ENCODE peak calls at places on chromosomes 12 and 14, in six cellular contexts. Q is sigmoid colon, D is prostate gland, U is HCT116, J is transverse colon, B is stomach. L is an unnamed sample. For H3K9me3, the result is how much of the 10 kb centered on the place peaks cover.

GRCh38 chr14:29926701-29927595 is 699 bp downstream of the PRKD1 start:
- DNase-seq in D (peak), U (no peak), J (peak), B (peak), Q (peak), L (no peak)

GRCh38 chr12:2970744-2971143 is 11.5 kb downstream of the TEAD4 start:
- DNase-seq in D (no peak), U (no peak), B (no peak), J (no peak), Q (no peak), L (no peak)

GRCh38 chr14:29156096-29156495 is 389.5 kb downstream of the FOXG1 start:
- DNase-seq in D (no peak), Q (no peak), U (no peak), B (no peak), J (no peak), L (no peak)

GRCh38 chr14:28635387-28635786 is 131.2 kb upstream of the FOXG1 start:
- DNase-seq in U (peak), Q (no peak), J (no peak), B (no peak), D (no peak), L (peak)

GRCh38 chr14:89787525-89787924 is 167.0 kb downstream of the EFCAB11 start:
- DNase-seq in J (no peak), B (no peak), U (no peak), D (no peak), Q (no peak), L (no peak)

GRCh38 chr12:132718644-132719043 is 8.0 kb downstream of the PGAM5 start:
- DNase-seq in Q (no peak), J (no peak), D (no peak), U (no peak), B (no peak), L (no peak)

GRCh38 chr12:103913100-103913499 is 17.1 kb upstream of the HSP90B1 start:
- DNase-seq in J (no peak), B (no peak), D (no peak), Q (no peak), U (no peak), L (no peak)

GRCh38 chr14:78243187-78243586 is 73.0 kb downstream of the NRXN3 start:
- DNase-seq in D (no peak), Q (no peak), J (no peak), U (no peak), B (no peak), L (no peak)

GRCh38 chr12:79689041-79689476 is 1.7 kb downstream of the PAWR start:
- DNase-seq in U (no peak), Q (no peak), D (no peak), J (no peak), B (no peak), L (no peak)

GRCh38 chr14:96497087-96497486 is 5.1 kb upstream of the PAPOLA start:
- DNase-seq in D (no peak), U (no peak), Q (no peak), J (no peak), B (no peak), L (no peak)

GRCh38 chr12:69284131-69284530 is 44.8 kb downstream of the CPSF6 start:
- DNase-seq in D (peak), B (peak), J (peak), Q (peak), U (peak), L (no peak)

GRCh38 chr12:47768323-47768811 is 4.7 kb upstream of the SLC48A1 start:
- DNase-seq in D (no peak), J (no peak), U (no peak), Q (no peak), B (no peak), L (no peak)

DNA sequence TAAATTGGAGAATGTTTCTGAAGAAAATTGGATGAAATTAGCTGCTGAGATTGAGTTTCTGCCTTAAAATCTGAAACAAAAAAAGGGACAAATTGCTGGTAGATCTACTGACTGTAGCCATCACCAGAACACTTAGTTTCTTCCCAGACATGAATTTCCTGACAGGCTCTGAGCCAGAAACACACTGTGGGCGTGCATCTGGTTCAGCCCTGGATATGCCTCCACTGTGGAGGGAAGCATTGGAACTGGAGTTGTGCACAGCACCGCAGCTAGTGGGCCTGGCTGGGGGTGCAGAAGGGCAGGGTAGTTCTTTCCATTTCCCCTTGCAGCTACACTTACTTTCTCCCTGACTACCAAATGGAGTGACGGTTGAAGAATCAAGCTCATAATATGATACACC is 31.2 kb downstream of the CREBL2 start:
- DNase-seq in Q (no peak), D (no peak), B (no peak), U (no peak), J (no peak), L (no peak)
- TF ChIP-seq POLR2AphosphoS5 in Q (no peak), D (no peak), B (no peak), U (no peak), J (no peak), L (no peak)

DNA sequence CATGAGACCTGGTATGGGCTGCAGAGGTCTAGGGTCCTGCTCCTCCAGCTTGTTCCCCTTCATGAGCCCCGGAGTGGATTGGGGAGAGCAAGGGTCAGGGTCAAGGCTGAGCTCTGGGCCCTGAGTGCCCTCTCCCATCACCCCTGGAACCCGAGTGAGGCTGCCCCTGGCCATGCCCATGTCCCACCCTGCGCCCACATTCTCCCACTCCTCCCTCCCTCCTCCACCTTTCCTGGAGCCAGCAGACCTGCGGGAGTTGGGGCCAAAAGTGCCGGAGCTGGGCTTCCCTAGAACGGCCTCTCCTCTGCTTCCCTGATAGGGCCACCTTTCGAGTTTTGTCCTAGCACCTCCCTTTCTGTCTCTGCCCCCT is 597 bp downstream of the SCNN1A start:
- DNase-seq in D (no peak), U (no peak), Q (no peak), J (peak), B (no peak), L (no peak)
- H3K4me3 ChIP-seq in D (peak), U (peak), Q (no peak), J (peak), B (peak), L (no peak)

GRCh38 chr12:50916292-50916691 is 36.1 kb upstream of the HIGD1C start:
- DNase-seq in Q (no peak), B (no peak), U (peak), D (no peak), J (no peak), L (no peak)
- H3K9me3 ChIP-seq in Q (under half), B (under half), U (under half), D (under half), J (under half), L (under half)

DNA sequence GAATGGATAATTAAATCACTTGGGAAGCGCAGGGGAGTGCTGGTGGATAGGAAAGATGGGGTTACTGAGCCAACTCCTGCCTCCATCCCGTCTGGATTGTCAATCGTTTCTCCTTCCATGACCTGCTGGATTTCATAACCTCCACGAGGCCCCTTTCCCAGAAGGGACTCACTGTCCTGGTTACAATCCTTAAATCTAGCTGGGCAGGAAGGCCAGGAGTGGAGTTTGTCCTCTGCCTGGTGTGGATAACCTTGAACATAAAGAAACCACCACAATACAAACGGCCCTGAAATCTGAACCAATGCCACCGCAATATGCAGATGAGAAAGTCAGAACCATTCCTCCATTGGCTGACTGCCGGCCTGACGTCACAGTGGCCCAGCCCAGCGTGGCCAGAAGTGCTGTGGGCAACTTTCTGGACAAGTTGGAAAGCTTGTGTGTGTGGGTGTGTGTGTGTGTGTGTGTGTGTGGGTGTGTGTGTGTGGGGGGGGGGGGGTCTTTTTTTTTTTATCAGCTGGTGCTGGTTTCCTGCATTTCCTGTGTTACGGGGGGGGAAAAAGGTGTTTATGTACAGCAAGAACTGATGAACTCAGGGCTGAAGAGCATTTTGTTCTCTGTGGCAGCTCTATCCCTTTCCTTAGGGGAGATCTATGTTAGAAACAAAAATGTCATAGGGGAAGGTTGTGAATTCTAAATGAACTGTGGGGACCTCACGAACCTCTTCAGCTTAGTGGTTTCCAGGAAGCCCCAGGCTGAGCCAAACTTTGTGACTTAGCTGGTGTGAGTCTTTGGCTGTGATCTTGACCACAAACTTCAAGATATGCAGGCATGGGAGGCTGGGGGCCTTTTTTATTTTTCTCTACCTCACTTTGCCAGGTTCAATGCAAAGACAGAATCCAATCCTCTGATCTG is 81.6 kb upstream of the MED13L start:
- DNase-seq in B (peak), U (peak), D (peak), Q (peak), J (peak), L (no peak)
- TF ChIP-seq POLR2AphosphoS5 in B (peak), U (no peak), D (peak), Q (peak), J (no peak), L (peak)

DNA sequence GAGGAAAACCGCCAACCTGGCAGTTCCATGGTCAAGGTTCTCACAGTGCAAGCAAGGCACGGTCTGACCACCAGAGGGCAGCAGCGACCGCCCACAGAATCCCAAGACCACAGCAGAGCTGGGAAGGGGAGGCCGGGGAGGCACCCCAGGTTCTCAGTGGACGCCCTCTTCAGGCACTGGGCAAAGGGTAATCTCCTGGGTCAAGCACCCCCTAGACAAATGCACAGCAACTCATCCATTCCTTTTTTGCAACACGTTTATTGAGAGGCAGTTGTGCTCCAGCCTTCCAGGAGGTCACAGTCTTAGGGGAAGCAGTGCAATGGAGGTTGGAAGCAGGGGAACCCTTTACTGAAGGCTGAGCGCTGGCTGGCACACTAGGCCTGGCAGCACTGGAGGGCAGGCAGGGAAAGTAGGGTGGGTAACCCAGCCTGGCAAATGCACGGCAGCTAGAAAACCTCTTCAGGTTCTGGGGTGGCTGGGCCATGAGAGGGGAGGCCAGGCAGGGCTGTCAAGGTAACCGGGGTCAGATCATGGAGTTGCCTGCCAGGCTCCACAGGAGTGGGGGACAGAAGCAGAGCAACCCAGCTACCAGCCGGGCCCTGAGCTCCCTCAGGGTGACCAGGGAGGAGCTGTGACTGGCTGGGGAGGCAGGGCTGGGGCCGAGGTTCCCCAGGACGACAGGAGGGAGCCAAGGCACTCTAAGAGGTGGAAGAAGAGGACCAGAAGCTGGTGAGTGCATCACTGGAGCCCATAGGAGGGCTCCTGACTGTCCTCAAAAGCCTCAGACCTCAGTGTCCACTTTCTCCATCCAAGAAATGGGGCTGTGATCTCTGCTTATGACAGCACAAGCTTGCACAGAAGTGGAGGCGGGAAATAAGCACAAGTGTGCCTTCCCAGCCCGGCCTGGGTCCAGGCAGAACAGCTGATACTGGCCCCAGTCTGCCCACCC is 1.8 kb upstream of the RHOF start:
- DNase-seq in D (peak), J (peak), U (peak), B (peak), Q (peak), L (no peak)
- H3K4me3 ChIP-seq in D (no peak), J (no peak), U (peak), B (peak), Q (peak), L (peak)

GRCh38 chr12:34291426-34291901 is 269.2 kb downstream of the ALG10 start:
- DNase-seq in D (no peak), U (no peak), B (no peak), J (peak), Q (peak), L (no peak)
- H3K9me3 ChIP-seq in D (under half), U (under half), B (under half), J (under half), Q (under half), L (under half)

DNA sequence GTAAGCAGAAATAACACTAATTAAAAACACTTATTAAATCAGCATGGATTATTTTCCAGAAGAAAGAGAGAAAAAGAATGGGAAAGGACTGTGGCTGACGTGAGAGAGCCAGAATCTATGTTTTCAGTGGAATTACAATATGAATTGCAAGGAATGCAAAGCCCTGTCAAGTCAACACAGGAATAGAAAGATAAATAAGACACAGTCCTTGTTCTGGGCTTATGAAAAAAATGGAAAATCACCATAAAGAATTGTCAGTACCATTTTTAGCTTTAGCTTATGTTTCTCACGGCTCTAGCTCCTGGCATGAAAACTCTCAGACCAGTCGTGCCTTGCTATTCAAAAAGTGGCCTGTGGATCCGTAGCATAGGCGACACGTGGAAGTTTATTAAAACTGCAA is 549.2 kb downstream of the RPS29 start:
- DNase-seq in B (no peak), U (no peak), J (no peak), D (no peak), Q (no peak), L (no peak)
- TF ChIP-seq POLR2AphosphoS5 in B (no peak), U (no peak), J (no peak), D (no peak), Q (no peak), L (no peak)

DNA sequence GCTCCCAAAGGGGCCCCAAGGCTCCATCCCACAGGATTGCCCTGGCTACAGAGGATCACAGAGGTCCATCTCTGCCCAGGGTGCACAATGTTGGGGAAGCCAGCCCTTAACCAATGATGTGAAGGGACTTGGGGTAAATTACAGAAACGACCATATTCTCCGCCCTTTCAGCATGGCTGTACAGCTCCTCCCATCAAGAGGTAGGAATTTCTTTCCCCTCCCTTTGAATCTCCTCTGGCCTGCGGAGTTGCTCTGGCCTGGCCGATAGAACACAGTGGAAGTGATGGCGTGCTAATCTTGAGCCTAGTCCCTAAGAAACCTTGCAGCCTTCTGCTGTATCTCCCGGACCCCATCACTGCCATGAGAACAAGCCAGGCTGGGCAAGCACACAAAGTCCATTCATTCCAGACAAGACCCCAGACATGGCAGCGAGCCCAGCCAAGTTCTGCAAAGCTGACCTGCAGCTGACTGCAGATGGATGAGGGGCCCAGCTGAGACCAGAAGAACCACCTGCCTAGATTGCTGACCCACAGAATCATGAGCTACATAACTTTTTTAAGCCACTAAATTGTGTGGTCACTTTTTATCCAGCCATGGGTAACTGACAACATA is 6.9 kb upstream of the IFI27 start:
- DNase-seq in J (no peak), U (no peak), D (no peak), Q (no peak), B (no peak), L (no peak)
- H3K4me3 ChIP-seq in J (no peak), U (no peak), D (no peak), Q (no peak), B (no peak), L (no peak)